ENCODE peak calls at places on chromosomes 12 and 14, in nine cellular contexts. V is HFFc6; Q is A549; R is spleen; S is AG09309; Y is GM13977; D is neural progenitor cell; F is CD4-positive, alpha-beta T cell; X is CD8-positive, alpha-beta T cell. T is an unnamed sample.

GRCh38 chr12:115374480-115375187 is 690.7 kb upstream of the TBX3 start:
- DNase-seq in R (no peak), Q (no peak), S (no peak), V (no peak), D (no peak), X (no peak), F (no peak), Y (peak; percentile 31), T (no peak)

GRCh38 chr12:10557766-10558165 is 52.1 kb downstream of the EIF2S3B start:
- DNase-seq in Q (no peak), F (no peak), D (no peak), V (no peak), S (no peak), R (no peak), Y (peak; percentile 41), X (no peak), T (no peak)

GRCh38 chr12:23493690-23494101 is 455.8 kb downstream of the SOX5 start:
- DNase-seq in F (no peak), R (no peak), X (no peak), D (no peak), Q (no peak), V (no peak), Y (no peak), S (no peak), T (no peak)

GRCh38 chr14:23445773-23446172 is 10.3 kb upstream of the MYH7 start:
- DNase-seq in R (no peak), F (no peak), S (no peak), X (no peak), Y (no peak), V (no peak), D (no peak), Q (no peak), T (no peak)

GRCh38 chr14:71942904-71943694 is 10.9 kb downstream of the RGS6 start:
- DNase-seq in X (no peak), V (no peak), F (no peak), D (no peak), S (no peak), Q (no peak), Y (no peak), R (no peak), T (no peak)

GRCh38 chr12:30953257-30953656 is 26.7 kb downstream of the TSPAN11 start:
- DNase-seq in V (no peak), R (no peak), S (no peak), X (no peak), Q (no peak), D (no peak), Y (no peak), F (no peak), T (no peak)

GRCh38 chr12:123223241-123223668 is 9.7 kb downstream of the MPHOSPH9 start:
- DNase-seq in X (peak; percentile 54), Y (peak; percentile 32), F (peak; percentile 28), D (no peak), S (no peak), V (no peak), Q (no peak), R (no peak), T (no peak)

GRCh38 chr12:47767197-47767724 is 5.8 kb upstream of the SLC48A1 start:
- DNase-seq in V (no peak), S (no peak), Q (peak; percentile 48), D (peak; percentile 48), F (peak; percentile 64), X (peak; percentile 74), R (peak; percentile 83), Y (peak; percentile 76), T (no peak)

GRCh38 chr12:120814903-120815429 is 89.2 kb downstream of the SPPL3 start:
- DNase-seq in X (no peak), V (no peak), R (no peak), D (no peak), S (no peak), Q (no peak), F (no peak), Y (no peak), T (no peak)

GRCh38 chr12:43969882-43970281 is 134.0 kb downstream of the TMEM117 start:
- DNase-seq in S (no peak), V (peak; percentile 33), X (no peak), Q (no peak), Y (no peak), D (no peak), F (no peak), R (no peak), T (no peak)

GRCh38 chr14:23093993-23094665 is 807 bp downstream of the ACIN1 start:
- DNase-seq in F (no peak), Q (peak; percentile 90), D (no peak), Y (no peak), R (peak; percentile 15), V (no peak), S (no peak), X (no peak), T (no peak)

GRCh38 chr12:40921563-40922163 is 229.4 kb downstream of the CNTN1 start:
- DNase-seq in R (no peak), Y (no peak), Q (no peak), F (no peak), V (peak; percentile 7), D (peak; percentile 33), S (no peak), X (no peak), T (no peak)

GRCh38 chr14:70698288-70698687 is 56.6 kb downstream of the TTC9 start:
- DNase-seq in Q (peak; percentile 21), X (no peak), V (peak; percentile 49), D (no peak), Y (no peak), R (peak; percentile 76), S (no peak), F (no peak), T (no peak)

GRCh38 chr14:105400016-105400415 is 1.7 kb downstream of the TEX22 start:
- DNase-seq in Y (no peak), S (no peak), X (no peak), D (no peak), Q (no peak), R (no peak), F (no peak), V (no peak), T (no peak)

GRCh38 chr12:109927622-109928021 is 27.5 kb downstream of the TCHP start:
- DNase-seq in V (peak; percentile 23), Y (peak; percentile 62), Q (peak; percentile 78), F (peak; percentile 32), D (peak; percentile 60), R (no peak), X (peak; percentile 34), S (no peak), T (no peak)
- TF ChIP-seq CTCF in V (peak; percentile 85), Y (peak; percentile 65), Q (peak; percentile 72), F (peak; percentile 48), D (peak; percentile 66), R (peak; percentile 51), X (peak; percentile 25), S (peak; percentile 87), T (peak; percentile 75)

GRCh38 chr12:1934831-1935230 is 16.4 kb upstream of the CACNA2D4 start:
- DNase-seq in R (peak; percentile 65), Y (no peak), V (no peak), F (no peak), Q (no peak), D (no peak), X (no peak), S (no peak), T (no peak)

GRCh38 chr12:1934068-1934467 is 15.6 kb upstream of the CACNA2D4 start:
- DNase-seq in Q (no peak), R (no peak), Y (peak; percentile 22), X (no peak), F (no peak), S (no peak), D (no peak), V (no peak), T (no peak)

GRCh38 chr12:1932264-1932777 is 13.9 kb upstream of the CACNA2D4 start:
- DNase-seq in D (no peak), V (no peak), X (no peak), Q (no peak), R (peak; percentile 70), F (no peak), Y (peak; percentile 40), S (no peak), T (no peak)

GRCh38 chr12:1935242-1935641 is 16.8 kb upstream of the CACNA2D4 start:
- DNase-seq in S (no peak), F (no peak), X (no peak), Q (no peak), Y (no peak), D (no peak), V (no peak), R (peak; percentile 63), T (no peak)

DNA sequence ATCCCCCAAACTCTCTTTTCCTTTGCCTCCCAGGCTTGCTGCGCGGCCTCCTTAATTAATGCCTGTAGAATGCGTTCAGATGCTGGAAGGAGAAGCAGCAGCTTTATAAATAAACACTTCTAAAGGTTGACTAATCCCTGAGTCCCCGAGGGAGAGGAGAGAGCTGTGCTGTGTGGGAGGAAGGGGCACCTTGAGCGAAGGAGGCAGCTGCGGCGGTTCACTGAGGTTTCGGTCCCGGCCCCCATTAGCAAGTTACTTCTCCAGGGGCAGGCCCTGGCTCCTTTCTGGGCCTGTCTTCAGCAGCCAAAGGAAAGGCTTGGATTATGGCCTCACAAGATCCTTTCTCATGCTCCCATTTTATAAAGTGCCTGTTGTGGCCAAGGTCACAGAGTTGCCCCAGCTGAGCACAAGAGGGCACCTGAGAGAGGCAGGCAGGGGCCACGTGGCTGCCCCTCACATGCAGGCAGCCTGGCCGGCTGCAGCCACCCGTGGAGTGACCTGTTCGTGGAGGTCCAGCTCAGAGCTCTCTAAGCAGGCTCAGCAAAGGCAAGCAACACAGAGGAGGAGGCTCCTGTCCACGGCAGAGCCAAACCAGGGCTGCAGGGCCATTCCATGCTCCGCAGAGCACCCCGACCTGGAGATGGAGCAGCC is 15.0 kb upstream of the CACNA2D4 start:
- DNase-seq in Q (no peak), F (no peak), V (no peak), X (no peak), D (peak; percentile 39), S (no peak), Y (peak; percentile 74), R (peak; percentile 74), T (no peak)
- TF ChIP-seq CTCF in Q (no peak), F (no peak), V (no peak), X (no peak), D (no peak), S (no peak), Y (no peak), R (no peak), T (no peak)

GRCh38 chr12:58009355-58009754 is 68.0 kb downstream of the ATP23 start:
- DNase-seq in S (no peak), X (no peak), V (no peak), F (no peak), D (no peak), Y (no peak), Q (no peak), R (no peak), T (no peak)
- TF ChIP-seq CTCF in S (no peak), X (no peak), V (no peak), F (no peak), D (no peak), Y (no peak), Q (no peak), R (no peak), T (no peak)

DNA sequence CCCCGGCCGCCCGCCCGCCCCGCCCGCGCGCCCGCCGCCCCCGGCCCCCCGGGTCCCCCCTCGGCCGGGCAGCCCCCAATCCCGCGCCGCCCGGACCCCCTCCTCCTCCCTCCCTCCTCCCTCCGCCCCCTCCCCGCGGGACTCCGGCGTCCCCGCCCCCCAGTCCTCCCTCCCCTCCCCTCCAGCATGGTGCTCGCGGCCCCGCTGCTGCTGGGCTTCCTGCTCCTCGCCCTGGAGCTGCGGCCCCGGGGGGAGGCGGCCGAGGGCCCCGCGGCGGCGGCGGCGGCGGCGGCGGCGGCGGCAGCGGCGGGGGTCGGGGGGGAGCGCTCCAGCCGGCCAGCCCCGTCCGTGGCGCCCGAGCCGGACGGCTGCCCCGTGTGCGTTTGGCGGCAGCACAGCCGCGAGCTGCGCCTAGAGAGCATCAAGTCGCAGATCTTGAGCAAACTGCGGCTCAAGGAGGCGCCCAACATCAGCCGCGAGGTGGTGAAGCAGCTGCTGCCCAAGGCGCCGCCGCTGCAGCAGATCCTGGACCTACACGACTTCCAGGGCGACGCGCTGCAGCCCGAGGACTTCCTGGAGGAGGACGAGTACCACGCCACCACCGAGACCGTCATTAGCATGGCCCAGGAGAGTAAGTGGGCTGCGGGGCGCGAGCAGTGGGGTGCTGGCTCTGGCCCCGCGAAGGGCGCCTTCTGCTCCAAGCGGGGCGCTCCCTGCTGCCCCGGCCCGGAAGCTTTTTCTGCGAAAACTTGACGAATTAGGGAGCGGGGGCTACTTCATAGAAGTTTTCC is 404 bp downstream of the GDF11 start:
- DNase-seq in Y (peak; percentile 87), F (peak; percentile 60), X (peak; percentile 62), D (peak; percentile 95), V (peak; percentile 65), Q (peak; percentile 65), R (peak; percentile 91), S (no peak), T (no peak)
- TF ChIP-seq CTCF in Y (peak; percentile 20), F (no peak), X (no peak), D (peak; percentile 19), V (peak; percentile 34), Q (no peak), R (no peak), S (peak; percentile 14), T (peak; percentile 37)